ENCODE peak calls at places on chromosomes 5 and 9, in four cellular contexts. G is CD4-positive, alpha-beta T cell; V is activated CD8-positive, alpha-beta T cell treated with anti-CD3 and anti-CD28 coated beads for 36 hours; U is thoracic aorta. F is an unnamed sample.

GRCh38 chr9:22975921-22976320 is 529.3 kb downstream of the DMRTA1 start:
- DNase-seq in U (no peak), V (no peak), G (no peak), F (no peak)

GRCh38 chr5:82421119-82421518 is 143.0 kb upstream of the RPS23 start:
- DNase-seq in G (no peak), V (no peak), U (no peak), F (no peak)

GRCh38 chr9:105973811-105974407 is 279.6 kb downstream of the TMEM38B start:
- DNase-seq in V (no peak), U (no peak), G (no peak), F (no peak)

GRCh38 chr5:146538441-146538840 is 22.5 kb upstream of the GPR151 start:
- DNase-seq in V (no peak), G (no peak), U (no peak), F (no peak)

GRCh38 chr9:119844431-119844830 is 475.2 kb upstream of the BRINP1 start:
- DNase-seq in U (no peak), V (no peak), G (no peak), F (no peak)

GRCh38 chr5:178768371-178769260 is 38.2 kb upstream of the ZNF354A start:
- DNase-seq in V (no peak), G (no peak), U (no peak), F (no peak)

GRCh38 chr9:16138561-16138960 is 585.7 kb downstream of the CCDC171 start:
- DNase-seq in G (no peak), V (no peak), U (no peak), F (no peak)

GRCh38 chr9:70228098-70228497 is 30.7 kb upstream of the SMC5 start:
- DNase-seq in U (no peak), V (no peak), G (no peak), F (no peak)

GRCh38 chr5:93078082-93079038 is 502.7 kb downstream of the NR2F1-AS1 start:
- DNase-seq in V (no peak), G (no peak), U (peak; percentile 49), F (no peak)

GRCh38 chr5:143657814-143658395 is 154.1 kb upstream of the HMHB1 start:
- DNase-seq in V (no peak), G (no peak), U (no peak), F (no peak)

GRCh38 chr5:55993013-55993412 is 1.8 kb downstream of the IL6ST start:
- DNase-seq in V (peak; percentile 27), G (no peak), U (no peak), F (no peak)

GRCh38 chr9:113464672-113465271 is 1.2 kb downstream of the RGS3 start:
- DNase-seq in V (no peak), U (no peak), G (no peak), F (no peak)

GRCh38 chr9:87816041-87816440 is 66.6 kb upstream of the SPATA31E1 start:
- DNase-seq in U (no peak), G (no peak), V (no peak), F (no peak)

GRCh38 chr5:16867585-16867953 is 68.5 kb downstream of the MYO10 start:
- DNase-seq in V (no peak), U (no peak), G (no peak), F (no peak)

GRCh38 chr9:123687246-123687721 is 242.6 kb downstream of the DENND1A start:
- DNase-seq in G (no peak), U (no peak), V (no peak), F (no peak)

GRCh38 chr9:120933310-120934044 is 6.9 kb upstream of the TRAF1 start:
- DNase-seq in V (no peak), U (no peak), G (no peak), F (no peak)

GRCh38 chr5:29701600-29701999 is 1491.9 kb upstream of the CDH6 start:
- DNase-seq in U (no peak), G (no peak), V (no peak), F (no peak)

GRCh38 chr9:5958273-5958672 is 57.2 kb downstream of the RANBP6 start:
- DNase-seq in U (no peak), G (no peak), V (no peak), F (no peak)

GRCh38 chr5:178673801-178674200 is 47.0 kb upstream of the CLK4 start:
- DNase-seq in U (no peak), V (no peak), G (no peak), F (no peak)

GRCh38 chr5:10233505-10233904 is 16.2 kb downstream of the ATPSCKMT start:
- DNase-seq in V (no peak), G (no peak), U (no peak), F (peak; percentile 74)

GRCh38 chr9:68870049-68870448 is 143.9 kb downstream of the PRKACG start:
- DNase-seq in V (no peak), U (no peak), G (no peak), F (no peak)

GRCh38 chr9:83067579-83067978 is 4.6 kb upstream of the RASEF start:
- DNase-seq in U (no peak), G (no peak), V (no peak), F (no peak)

GRCh38 chr9:83068414-83068813 is 5.5 kb upstream of the RASEF start:
- DNase-seq in V (no peak), U (no peak), G (no peak), F (no peak)

GRCh38 chr9:83065233-83065632 is 2.3 kb upstream of the RASEF start:
- DNase-seq in U (no peak), V (no peak), G (no peak), F (no peak)

GRCh38 chr9:83069651-83070050 is 6.7 kb upstream of the RASEF start:
- DNase-seq in U (no peak), V (no peak), G (no peak), F (no peak)

DNA sequence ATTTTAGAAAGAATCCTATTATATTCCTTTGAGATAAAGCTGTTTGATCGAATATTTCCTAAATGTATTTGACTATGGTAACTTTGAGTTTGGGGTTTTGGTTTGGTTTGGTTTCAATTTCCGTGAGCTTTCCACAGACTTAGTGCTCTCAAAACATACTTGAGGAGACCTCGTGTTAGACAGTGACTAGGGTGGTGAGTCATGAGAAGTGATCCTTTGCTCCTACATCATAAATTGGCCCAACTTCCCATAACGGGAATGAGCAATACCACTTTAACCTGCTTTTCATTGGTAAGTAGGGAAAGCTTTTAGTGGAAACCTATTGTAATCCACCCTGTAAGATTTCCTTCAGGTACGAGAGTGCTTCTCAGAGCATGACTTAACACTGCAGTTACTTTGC is 3.8 kb upstream of the RASEF start:
- DNase-seq in U (no peak), V (no peak), G (no peak), F (no peak)
- TF ChIP-seq CTCF in U (no peak), V (no peak), G (no peak), F (no peak)

DNA sequence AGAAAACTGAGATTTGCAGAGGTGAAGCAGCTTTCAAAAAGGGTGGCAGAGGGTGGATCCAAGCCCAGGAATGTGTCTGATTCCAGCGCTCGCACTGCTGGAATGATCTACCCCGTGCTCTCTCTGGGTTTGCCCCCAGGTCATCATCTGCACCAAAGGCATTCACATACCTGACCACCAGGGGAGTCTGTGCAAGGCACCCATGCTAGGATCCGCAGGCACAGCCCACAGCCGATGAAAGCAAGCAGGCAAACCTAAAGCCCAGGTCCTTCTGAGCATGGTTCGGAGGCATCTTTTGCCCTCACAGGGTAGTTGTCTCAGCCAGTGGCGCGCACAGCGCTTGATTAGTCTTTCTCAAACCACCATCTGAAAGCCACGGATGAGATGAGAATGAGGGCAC is 56.6 kb downstream of the TEK start:
- DNase-seq in G (no peak), U (no peak), V (no peak), F (no peak)
- TF ChIP-seq CTCF in G (no peak), U (no peak), V (no peak), F (no peak)

GRCh38 chr9:137326436-137327060 is 24.5 kb upstream of the NRARP start:
- DNase-seq in V (no peak), G (no peak), U (no peak), F (no peak)
- TF ChIP-seq CTCF in V (no peak), G (no peak), U (no peak), F (no peak)

DNA sequence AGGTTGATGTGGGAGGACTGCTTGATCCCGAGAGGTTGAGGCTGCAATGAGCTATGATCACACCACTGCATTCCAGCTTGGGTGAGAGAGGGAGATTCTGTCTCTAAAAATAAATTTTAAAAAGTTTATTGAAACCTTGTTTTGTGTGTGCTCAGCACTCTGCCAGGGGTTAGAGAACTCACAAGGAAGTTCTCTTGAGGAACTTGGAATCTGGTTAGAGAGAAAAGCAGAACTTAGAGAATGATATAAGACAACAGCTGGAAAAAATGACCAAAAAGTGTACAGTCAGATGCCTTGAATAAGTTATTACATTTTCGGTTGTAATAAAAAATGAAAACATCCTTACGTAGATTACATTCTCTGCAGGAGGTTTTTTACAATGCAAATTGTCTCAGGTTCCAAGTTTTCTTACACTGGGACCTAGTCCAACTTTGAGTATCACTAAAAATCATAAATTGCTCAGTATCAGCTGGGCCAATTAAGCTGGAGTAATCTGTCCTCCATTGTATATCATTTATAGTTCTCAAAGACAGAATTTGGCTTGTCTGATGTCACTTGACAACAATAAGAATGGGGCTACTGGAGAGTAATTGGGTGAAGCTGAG is 21.7 kb upstream of the TENT2 start:
- DNase-seq in U (no peak), V (no peak), G (no peak), F (no peak)
- TF ChIP-seq CTCF in U (no peak), V (no peak), G (no peak), F (no peak)

DNA sequence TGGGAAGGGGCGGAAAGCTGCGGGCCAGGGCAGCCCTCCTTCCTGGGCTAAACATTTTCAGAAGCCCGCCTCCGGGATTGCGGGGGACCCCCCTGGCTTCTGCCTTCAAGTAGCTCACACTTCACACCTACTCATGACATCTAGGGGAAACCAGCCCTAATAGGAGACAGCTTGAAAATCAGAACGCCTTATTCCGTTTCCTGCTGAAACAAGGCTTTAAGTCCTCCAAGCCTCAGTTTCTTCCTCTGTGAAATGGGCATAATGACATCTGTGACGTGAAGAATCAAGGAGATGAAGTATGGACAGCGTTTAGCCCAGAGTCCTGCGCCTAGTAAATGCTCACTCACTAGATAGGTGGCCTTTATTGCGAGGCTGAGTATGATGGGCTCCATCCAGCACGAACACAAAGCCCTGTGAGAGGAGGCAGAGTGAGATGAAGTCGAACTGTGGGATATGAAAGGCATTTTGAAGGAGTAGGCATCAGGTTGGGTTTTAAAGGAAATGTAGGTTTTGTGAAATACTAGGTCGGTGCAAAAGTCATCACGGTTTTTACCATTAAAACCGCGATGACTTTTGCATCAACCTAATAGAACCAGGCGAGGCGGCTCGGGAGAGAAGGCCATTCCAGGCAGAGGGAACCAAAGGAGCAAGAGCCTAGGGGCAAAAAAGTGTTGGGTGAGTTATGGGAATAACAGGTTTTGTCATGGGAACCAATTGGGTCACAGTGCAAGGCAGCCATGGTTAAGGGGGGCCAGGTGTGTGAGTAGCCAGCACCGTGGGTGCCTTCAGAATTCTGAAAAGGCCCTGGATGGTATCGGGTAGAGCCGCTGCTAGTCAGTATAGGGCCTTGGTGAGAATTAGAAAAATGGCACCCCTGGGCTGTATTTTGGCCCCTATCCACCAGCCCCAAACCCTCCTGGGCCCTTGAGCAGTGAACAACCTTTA is 1.0 kb upstream of the TSC1 start:
- DNase-seq in G (no peak), U (no peak), V (peak; percentile 73), F (no peak)
- TF ChIP-seq CTCF in G (no peak), U (no peak), V (no peak), F (no peak)